ENCODE peak calls at places on chromosome 19, in five cellular contexts. One of them, this sample, is unnamed.

GRCh38 chr19:21668072-21668471 is 99.3 kb downstream of the ZNF100 start:
- DNase-seq in adipocyte: no peak
- DNase-seq in hepatocyte: no peak
- DNase-seq in uterus: no peak
- DNase-seq in tibial nerve: no peak
- DNase-seq in this sample: no peak

GRCh38 chr19:33252971-33253370 is 27.3 kb upstream of the SLC7A10 start:
- DNase-seq in hepatocyte: no peak
- DNase-seq in tibial nerve: no peak
- DNase-seq in uterus: no peak
- DNase-seq in adipocyte: no peak
- DNase-seq in this sample: no peak

GRCh38 chr19:39524495-39524894 is 8.2 kb downstream of the EID2B start:
- DNase-seq in hepatocyte: peak; percentile 52
- DNase-seq in uterus: no peak
- DNase-seq in adipocyte: no peak
- DNase-seq in tibial nerve: no peak
- DNase-seq in this sample: no peak

GRCh38 chr19:48487944-48488343 is 18.8 kb downstream of the CYTH2 start:
- DNase-seq in adipocyte: peak; percentile 91
- DNase-seq in tibial nerve: no peak
- DNase-seq in uterus: no peak
- DNase-seq in hepatocyte: no peak
- DNase-seq in this sample: peak; percentile 76

GRCh38 chr19:11581740-11582139 is 4.3 kb upstream of the ACP5 start:
- DNase-seq in hepatocyte: no peak
- DNase-seq in uterus: no peak
- DNase-seq in adipocyte: peak; percentile 47
- DNase-seq in tibial nerve: no peak
- DNase-seq in this sample: no peak

GRCh38 chr19:35528218-35529038 is at the start of gene SBSN:
- DNase-seq in hepatocyte: no peak
- DNase-seq in uterus: no peak
- DNase-seq in tibial nerve: no peak
- DNase-seq in adipocyte: peak; percentile 57
- DNase-seq in this sample: no peak

GRCh38 chr19:46766569-46767317 is 20.5 kb upstream of the STRN4 start:
- DNase-seq in adipocyte: no peak
- DNase-seq in tibial nerve: no peak
- DNase-seq in uterus: no peak
- DNase-seq in hepatocyte: no peak
- DNase-seq in this sample: peak; percentile 37

GRCh38 chr19:41371541-41371940 is 4.8 kb upstream of the TMEM91 start:
- DNase-seq in adipocyte: no peak
- DNase-seq in tibial nerve: no peak
- DNase-seq in hepatocyte: no peak
- DNase-seq in uterus: no peak
- DNase-seq in this sample: no peak

GRCh38 chr19:54035215-54036178 is 28.2 kb downstream of the VSTM1 start:
- DNase-seq in uterus: no peak
- DNase-seq in hepatocyte: no peak
- DNase-seq in tibial nerve: no peak
- DNase-seq in adipocyte: peak; percentile 90
- DNase-seq in this sample: no peak

GRCh38 chr19:44019498-44019897 is 5.7 kb upstream of the ZNF222 start:
- DNase-seq in tibial nerve: no peak
- DNase-seq in adipocyte: no peak
- DNase-seq in hepatocyte: no peak
- DNase-seq in uterus: no peak
- DNase-seq in this sample: no peak

GRCh38 chr19:44024900-44025216 is 321 bp upstream of the ZNF222 start:
- DNase-seq in uterus: no peak
- DNase-seq in tibial nerve: no peak
- DNase-seq in adipocyte: no peak
- DNase-seq in hepatocyte: no peak
- DNase-seq in this sample: no peak

GRCh38 chr19:44021221-44021620 is 4.0 kb upstream of the ZNF222 start:
- DNase-seq in adipocyte: no peak
- DNase-seq in tibial nerve: no peak
- DNase-seq in hepatocyte: no peak
- DNase-seq in uterus: no peak
- DNase-seq in this sample: no peak

GRCh38 chr19:44025217-44025936 is at the start of gene ZNF222:
- DNase-seq in hepatocyte: peak; percentile 89
- DNase-seq in tibial nerve: peak; percentile 52
- DNase-seq in adipocyte: peak; percentile 97
- DNase-seq in uterus: peak; percentile 74
- DNase-seq in this sample: peak; percentile 80
- H3K9me3 ChIP-seq in hepatocyte: peaks cover 7% of the 10 kb centered on the region
- H3K9me3 ChIP-seq in tibial nerve: no peaks in the 10 kb centered on the region
- H3K9me3 ChIP-seq in adipocyte: peaks cover 21% of the 10 kb centered on the region
- H3K9me3 ChIP-seq in uterus: peaks cover 25% of the 10 kb centered on the region
- H3K9me3 ChIP-seq in this sample: peaks cover 31% of the 10 kb centered on the region

DNA sequence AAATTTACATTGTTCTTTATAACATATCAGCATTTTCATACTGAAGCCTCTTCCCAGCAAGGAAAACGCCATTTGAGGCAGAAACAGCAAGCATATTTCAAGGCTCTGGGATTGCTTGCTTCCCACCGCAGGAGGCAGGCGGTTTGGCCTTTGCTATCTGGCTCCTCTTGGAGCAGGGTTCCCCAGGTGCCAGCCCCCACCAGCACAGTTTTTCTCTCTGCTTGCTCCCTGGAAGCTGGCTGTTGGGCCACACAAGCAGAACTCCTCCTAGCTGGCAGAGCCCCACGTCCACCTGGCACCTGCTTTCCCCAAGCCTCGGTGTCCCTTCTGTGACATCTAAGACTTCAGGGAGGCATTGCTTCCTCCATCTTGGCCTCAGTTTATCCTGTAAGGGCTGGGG is 16.7 kb downstream of the GATAD2A start:
- DNase-seq in uterus: no peak
- DNase-seq in hepatocyte: no peak
- DNase-seq in adipocyte: no peak
- DNase-seq in tibial nerve: no peak
- DNase-seq in this sample: no peak
- H3K4me1 ChIP-seq in uterus: no peaks in the 10 kb centered on the region
- H3K4me1 ChIP-seq in hepatocyte: no peaks in the 10 kb centered on the region
- H3K4me1 ChIP-seq in adipocyte: peaks cover 11% of the 10 kb centered on the region
- H3K4me1 ChIP-seq in tibial nerve: no peaks in the 10 kb centered on the region
- H3K4me1 ChIP-seq in this sample: peaks cover 65% of the 10 kb centered on the region

GRCh38 chr19:52066258-52066866 is 17.7 kb upstream of the ZNF432 start:
- DNase-seq in adipocyte: no peak
- DNase-seq in uterus: no peak
- DNase-seq in tibial nerve: no peak
- DNase-seq in hepatocyte: no peak
- DNase-seq in this sample: no peak
- H3K9me3 ChIP-seq in adipocyte: peaks cover 97% of the 10 kb centered on the region
- H3K9me3 ChIP-seq in uterus: peaks cover 57% of the 10 kb centered on the region
- H3K9me3 ChIP-seq in tibial nerve: peaks cover 26% of the 10 kb centered on the region
- H3K9me3 ChIP-seq in hepatocyte: peaks cover 87% of the 10 kb centered on the region
- H3K9me3 ChIP-seq in this sample: peaks cover 85% of the 10 kb centered on the region

DNA sequence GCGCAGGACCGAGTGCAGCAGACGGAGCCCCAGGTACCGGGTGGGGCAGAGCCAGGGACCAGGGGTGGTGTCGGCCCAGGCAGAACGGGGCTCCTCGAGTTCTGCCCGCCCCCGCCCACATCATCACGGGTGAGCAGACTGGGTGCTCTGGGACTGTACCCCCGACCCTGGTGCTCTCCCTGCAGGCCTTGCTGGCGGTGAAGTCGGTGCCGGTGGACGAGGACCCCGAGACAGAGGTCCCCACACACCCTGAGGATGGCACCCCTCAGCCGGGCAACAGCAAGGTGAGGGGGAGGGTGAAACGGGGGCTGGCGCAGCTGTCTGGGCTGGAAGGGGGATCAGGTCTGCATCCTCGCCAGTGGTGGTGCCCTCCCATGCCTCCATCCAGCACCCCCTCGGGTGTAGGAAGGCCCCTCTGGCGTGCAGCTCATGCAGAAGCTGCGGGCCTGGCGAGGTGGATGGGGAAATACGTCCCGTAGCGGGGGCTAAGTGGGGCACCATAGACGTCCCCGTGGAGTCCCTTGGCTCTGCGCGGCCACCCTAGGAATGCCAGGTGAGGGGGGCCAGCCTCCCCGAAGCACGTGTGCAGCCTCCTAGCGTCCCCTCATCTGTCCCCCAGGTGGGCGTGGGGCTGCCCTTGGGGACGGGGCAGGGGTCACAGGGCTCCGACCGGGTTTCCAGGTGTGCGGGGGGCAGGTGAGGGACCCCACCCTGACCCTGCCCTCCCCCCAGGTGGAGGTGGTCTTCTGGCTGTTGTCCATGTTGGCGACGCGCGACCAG is 6.4 kb downstream of the APC2 start:
- DNase-seq in adipocyte: no peak
- DNase-seq in uterus: no peak
- DNase-seq in tibial nerve: no peak
- DNase-seq in hepatocyte: no peak
- DNase-seq in this sample: no peak
- H3K4me1 ChIP-seq in adipocyte: peaks cover 5% of the 10 kb centered on the region
- H3K4me1 ChIP-seq in uterus: no peaks in the 10 kb centered on the region
- H3K4me1 ChIP-seq in tibial nerve: no peaks in the 10 kb centered on the region
- H3K4me1 ChIP-seq in hepatocyte: no peaks in the 10 kb centered on the region
- H3K4me1 ChIP-seq in this sample: no peaks in the 10 kb centered on the region

DNA sequence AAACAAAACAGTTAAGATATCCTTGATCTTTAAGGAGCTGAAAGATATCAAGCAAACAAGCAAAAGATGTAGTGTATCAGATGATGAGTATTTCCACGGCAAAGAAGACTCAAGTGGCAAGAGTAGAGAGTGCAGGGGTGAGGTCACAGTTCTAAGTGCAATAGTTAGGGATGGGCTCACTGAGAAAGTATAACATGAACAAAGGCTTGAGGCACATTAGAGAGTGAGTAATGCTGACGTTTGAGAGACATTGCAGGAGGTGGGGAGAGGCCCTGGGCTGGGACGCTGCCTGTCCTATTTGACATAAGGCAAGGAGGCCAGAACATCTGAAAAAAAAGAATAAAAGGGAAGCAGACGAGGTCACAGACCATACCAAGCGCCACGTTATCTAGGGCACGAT is 1.4 kb downstream of the DUXA start:
- DNase-seq in tibial nerve: no peak
- DNase-seq in adipocyte: no peak
- DNase-seq in hepatocyte: no peak
- DNase-seq in uterus: no peak
- DNase-seq in this sample: no peak
- H3K9me3 ChIP-seq in tibial nerve: no peaks in the 10 kb centered on the region
- H3K9me3 ChIP-seq in adipocyte: no peaks in the 10 kb centered on the region
- H3K9me3 ChIP-seq in hepatocyte: no peaks in the 10 kb centered on the region
- H3K9me3 ChIP-seq in uterus: no peaks in the 10 kb centered on the region
- H3K9me3 ChIP-seq in this sample: peaks cover 7% of the 10 kb centered on the region

GRCh38 chr19:18741124-18741493 is 50.0 kb downstream of the COMP start:
- DNase-seq in adipocyte: no peak
- DNase-seq in tibial nerve: no peak
- DNase-seq in uterus: no peak
- DNase-seq in hepatocyte: no peak
- DNase-seq in this sample: no peak
- H3K4me1 ChIP-seq in adipocyte: no peaks in the 10 kb centered on the region
- H3K4me1 ChIP-seq in tibial nerve: no peaks in the 10 kb centered on the region
- H3K4me1 ChIP-seq in uterus: no peaks in the 10 kb centered on the region
- H3K4me1 ChIP-seq in hepatocyte: peaks cover 60% of the 10 kb centered on the region
- H3K4me1 ChIP-seq in this sample: no peaks in the 10 kb centered on the region

GRCh38 chr19:58265100-58265499 is 13.7 kb upstream of the ZNF8 start:
- DNase-seq in uterus: no peak
- DNase-seq in adipocyte: no peak
- DNase-seq in tibial nerve: no peak
- DNase-seq in hepatocyte: no peak
- DNase-seq in this sample: no peak
- H3K9me3 ChIP-seq in uterus: peaks cover 92% of the 10 kb centered on the region
- H3K9me3 ChIP-seq in adipocyte: peaks cover 100% of the 10 kb centered on the region
- H3K9me3 ChIP-seq in tibial nerve: peaks cover 36% of the 10 kb centered on the region
- H3K9me3 ChIP-seq in hepatocyte: peaks cover 68% of the 10 kb centered on the region
- H3K9me3 ChIP-seq in this sample: peaks cover 98% of the 10 kb centered on the region